ENCODE peak calls at places on chromosome 14, in nine cellular contexts. D is breast epithelium; Y is colonic mucosa; Z is fibroblast of pulmonary artery; T is upper lobe of right lung; N is thyroid gland; S is effector memory CD4-positive, alpha-beta T cell; K is A549; L is fibroblast of mammary gland. V is an unnamed sample.

GRCh38 chr14:73759183-73759713 is 45.1 kb upstream of the PNMA1 start:
- DNase-seq in D (no peak), Y (peak), Z (peak), T (peak), N (peak), S (peak), K (no peak), L (peak), V (peak)

GRCh38 chr14:92633724-92634123 is 114.7 kb downstream of the LGMN start:
- DNase-seq in D (no peak), Y (no peak), Z (peak), T (no peak), N (no peak), S (no peak), K (no peak), L (peak), V (no peak)

GRCh38 chr14:103688906-103689902 is 26.0 kb downstream of the XRCC3 start:
- DNase-seq in D (no peak), Y (no peak), Z (peak), T (peak), N (peak), S (no peak), K (no peak), L (peak), V (peak)

GRCh38 chr14:92887157-92887556 is 35.8 kb upstream of the CHGA start:
- DNase-seq in D (no peak), Y (no peak), Z (no peak), T (no peak), N (no peak), S (no peak), K (no peak), L (no peak), V (no peak)

GRCh38 chr14:90645842-90646443 is 170.3 kb downstream of the TTC7B start:
- DNase-seq in D (peak), Y (no peak), Z (peak), T (no peak), N (peak), S (no peak), K (peak), L (no peak), V (no peak)

GRCh38 chr14:24673534-24674203 is 39.7 kb upstream of the GZMB start:
- DNase-seq in D (no peak), Y (no peak), Z (no peak), T (no peak), N (no peak), S (peak), K (no peak), L (no peak), V (peak)

GRCh38 chr14:51879170-51879569 is 18.8 kb downstream of the GNG2 start:
- DNase-seq in D (no peak), Y (no peak), Z (no peak), T (no peak), N (no peak), S (no peak), K (no peak), L (no peak), V (no peak)

GRCh38 chr14:99320105-99320572 is 48.1 kb upstream of the BCL11B start:
- DNase-seq in D (peak), Y (peak), Z (peak), T (peak), N (peak), S (peak), K (peak), L (peak), V (peak)

GRCh38 chr14:81382517-81383225 is 17.5 kb downstream of the STON2 start:
- DNase-seq in D (no peak), Y (no peak), Z (no peak), T (no peak), N (peak), S (no peak), K (no peak), L (no peak), V (no peak)

GRCh38 chr14:32382704-32383103 is 53.6 kb downstream of the AKAP6 start:
- DNase-seq in D (no peak), Y (no peak), Z (peak), T (no peak), N (peak), S (no peak), K (no peak), L (peak), V (no peak)

GRCh38 chr14:104333903-104334811 is 195.8 kb downstream of the KIF26A start:
- DNase-seq in D (no peak), Y (peak), Z (no peak), T (peak), N (no peak), S (no peak), K (no peak), L (no peak), V (no peak)

GRCh38 chr14:66508846-66509621 is 1.1 kb downstream of the GPHN start:
- DNase-seq in D (no peak), Y (peak), Z (peak), T (peak), N (peak), S (peak), K (peak), L (peak), V (no peak)

GRCh38 chr14:99118046-99118721 is 153.8 kb downstream of the BCL11B start:
- DNase-seq in D (peak), Y (peak), Z (no peak), T (no peak), N (no peak), S (no peak), K (no peak), L (no peak), V (no peak)

GRCh38 chr14:24067133-24068082 is 4.0 kb upstream of the CPNE6 start:
- DNase-seq in D (no peak), Y (no peak), Z (no peak), T (peak), N (no peak), S (no peak), K (no peak), L (no peak), V (no peak)

GRCh38 chr14:104765517-104765916 is 12.6 kb downstream of the SIVA1 start:
- DNase-seq in D (no peak), Y (no peak), Z (no peak), T (no peak), N (no peak), S (no peak), K (no peak), L (no peak), V (no peak)

GRCh38 chr14:104642540-104642868 is 37.9 kb upstream of the TMEM179 start:
- DNase-seq in D (no peak), Y (no peak), Z (no peak), T (peak), N (no peak), S (no peak), K (no peak), L (no peak), V (no peak)

GRCh38 chr14:102452302-102452701 is 57.3 kb downstream of the ANKRD9 start:
- DNase-seq in D (no peak), Y (no peak), Z (no peak), T (no peak), N (no peak), S (no peak), K (no peak), L (no peak), V (no peak)

GRCh38 chr14:63960926-63961567 is 108.2 kb downstream of the SYNE2 start:
- DNase-seq in D (no peak), Y (no peak), Z (peak), T (no peak), N (no peak), S (no peak), K (no peak), L (no peak), V (no peak)

GRCh38 chr14:62162998-62163589 is 400.9 kb downstream of the SNAPC1 start:
- DNase-seq in D (no peak), Y (no peak), Z (peak), T (no peak), N (peak), S (no peak), K (peak), L (peak), V (peak)

GRCh38 chr14:58572092-58572853 is 65.5 kb upstream of the DACT1 start:
- DNase-seq in D (no peak), Y (no peak), Z (peak), T (no peak), N (no peak), S (no peak), K (peak), L (peak), V (no peak)

GRCh38 chr14:104864267-104865068 is 600 bp upstream of the CEP170B start:
- DNase-seq in D (peak), Y (peak), Z (no peak), T (peak), N (peak), S (no peak), K (peak), L (no peak), V (no peak)

GRCh38 chr14:32941668-32942065 is 3.0 kb downstream of the NPAS3 start:
- DNase-seq in D (no peak), Y (no peak), Z (no peak), T (no peak), N (no peak), S (no peak), K (no peak), L (no peak), V (no peak)

GRCh38 chr14:91005716-91006115 is 54.7 kb downstream of the RPS6KA5 start:
- DNase-seq in D (no peak), Y (no peak), Z (no peak), T (no peak), N (no peak), S (no peak), K (no peak), L (no peak), V (no peak)

GRCh38 chr14:30223385-30223785 is 295.7 kb upstream of the PRKD1 start:
- DNase-seq in D (peak), Y (peak), Z (peak), T (peak), N (peak), S (no peak), K (peak), L (peak), V (no peak)

GRCh38 chr14:79831198-79831890 is 380.0 kb downstream of the DIO2 start:
- DNase-seq in D (no peak), Y (no peak), Z (peak), T (no peak), N (no peak), S (no peak), K (no peak), L (peak), V (no peak)

GRCh38 chr14:67710209-67710608 is 8.5 kb downstream of the RDH12 start:
- DNase-seq in D (no peak), Y (no peak), Z (no peak), T (no peak), N (no peak), S (no peak), K (no peak), L (peak), V (peak)

GRCh38 chr14:100857196-100857922 is 31.4 kb downstream of the MEG3 start:
- DNase-seq in D (no peak), Y (no peak), Z (no peak), T (no peak), N (no peak), S (no peak), K (no peak), L (no peak), V (no peak)

GRCh38 chr14:64060648-64061096 is 207.9 kb downstream of the SYNE2 start:
- DNase-seq in D (no peak), Y (peak), Z (peak), T (no peak), N (no peak), S (no peak), K (peak), L (peak), V (peak)

GRCh38 chr14:90061849-90062794 is at the start of gene KCNK13:
- DNase-seq in D (no peak), Y (peak), Z (no peak), T (no peak), N (peak), S (no peak), K (no peak), L (no peak), V (no peak)

GRCh38 chr14:54138024-54138353 is 181.4 kb upstream of the BMP4 start:
- DNase-seq in D (no peak), Y (no peak), Z (no peak), T (no peak), N (no peak), S (no peak), K (no peak), L (no peak), V (no peak)
- H3K4me3 ChIP-seq in D (no peak), Y (no peak), Z (no peak), T (no peak), N (no peak), S (no peak), K (no peak), L (no peak), V (no peak)

DNA sequence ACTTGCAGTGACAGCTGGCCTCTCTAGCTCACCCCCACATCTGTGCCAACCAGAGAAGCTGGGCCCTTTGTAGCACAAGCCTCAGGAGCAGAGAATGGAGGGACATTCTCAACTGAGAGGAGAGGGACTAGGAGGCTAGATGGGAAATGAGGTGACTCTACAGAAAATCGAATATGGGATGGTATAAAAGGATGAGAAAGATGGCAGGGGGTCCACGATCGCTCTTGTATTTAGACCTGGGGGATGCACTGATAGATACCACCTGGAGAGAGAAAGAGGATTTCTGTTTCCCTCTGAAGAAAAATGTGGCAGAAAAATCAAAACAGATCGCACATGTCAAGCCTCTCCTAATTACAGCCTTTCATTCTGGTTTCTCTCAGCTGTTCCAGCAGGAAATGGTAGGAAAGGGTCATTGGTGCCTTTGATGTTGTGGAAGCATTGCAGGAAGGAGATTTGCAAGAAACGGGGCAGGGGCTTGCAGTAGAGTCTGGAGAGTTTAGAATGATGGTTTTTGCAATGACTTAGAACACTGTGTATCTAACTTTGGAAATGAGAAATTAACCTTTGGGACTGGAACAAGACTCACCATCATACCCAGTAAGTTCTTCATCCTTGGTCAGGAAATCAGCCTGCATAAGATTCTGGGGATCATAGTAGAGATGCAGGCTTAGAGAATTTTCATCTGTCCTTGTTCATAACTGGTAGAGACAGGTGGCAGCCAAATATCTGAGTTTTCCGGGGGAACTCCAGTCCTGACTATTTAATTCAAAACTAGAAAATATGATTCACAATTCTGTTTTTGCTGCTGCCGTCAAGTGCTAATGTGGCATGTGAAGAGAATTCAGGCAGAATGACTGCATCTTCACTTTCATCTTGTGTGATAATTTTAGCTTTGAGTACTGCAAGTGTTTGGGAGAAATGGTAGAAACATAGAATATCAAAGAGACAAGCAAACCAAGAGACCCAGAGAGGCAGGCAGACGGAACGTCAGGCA is 98.8 kb downstream of the DAD1 start:
- DNase-seq in D (no peak), Y (no peak), Z (no peak), T (no peak), N (no peak), S (no peak), K (no peak), L (no peak), V (no peak)
- H3K4me3 ChIP-seq in D (no peak), Y (no peak), Z (no peak), T (no peak), N (no peak), S (peak), K (no peak), L (no peak), V (peak)

GRCh38 chr14:97688626-97689336 is 891.6 kb downstream of the VRK1 start:
- DNase-seq in D (no peak), Y (no peak), Z (no peak), T (no peak), N (no peak), S (no peak), K (no peak), L (no peak), V (no peak)

GRCh38 chr14:97692084-97692483 is 894.9 kb downstream of the VRK1 start:
- DNase-seq in D (no peak), Y (no peak), Z (no peak), T (no peak), N (no peak), S (no peak), K (no peak), L (no peak), V (no peak)

GRCh38 chr14:97687944-97688625 is 890.9 kb downstream of the VRK1 start:
- DNase-seq in D (no peak), Y (no peak), Z (no peak), T (no peak), N (no peak), S (no peak), K (no peak), L (peak), V (no peak)
- H3K4me3 ChIP-seq in D (no peak), Y (no peak), Z (no peak), T (no peak), N (no peak), S (no peak), K (no peak), L (no peak), V (no peak)

GRCh38 chr14:42475289-42475688 is 868.6 kb downstream of the LRFN5 start:
- DNase-seq in D (no peak), Y (no peak), Z (no peak), T (no peak), N (no peak), S (no peak), K (no peak), L (no peak), V (no peak)

GRCh38 chr14:42480235-42480634 is 873.6 kb downstream of the LRFN5 start:
- DNase-seq in D (no peak), Y (no peak), Z (no peak), T (no peak), N (no peak), S (no peak), K (no peak), L (no peak), V (no peak)
- H3K4me3 ChIP-seq in D (no peak), Y (no peak), Z (no peak), T (no peak), N (no peak), S (no peak), K (no peak), L (no peak), V (no peak)

DNA sequence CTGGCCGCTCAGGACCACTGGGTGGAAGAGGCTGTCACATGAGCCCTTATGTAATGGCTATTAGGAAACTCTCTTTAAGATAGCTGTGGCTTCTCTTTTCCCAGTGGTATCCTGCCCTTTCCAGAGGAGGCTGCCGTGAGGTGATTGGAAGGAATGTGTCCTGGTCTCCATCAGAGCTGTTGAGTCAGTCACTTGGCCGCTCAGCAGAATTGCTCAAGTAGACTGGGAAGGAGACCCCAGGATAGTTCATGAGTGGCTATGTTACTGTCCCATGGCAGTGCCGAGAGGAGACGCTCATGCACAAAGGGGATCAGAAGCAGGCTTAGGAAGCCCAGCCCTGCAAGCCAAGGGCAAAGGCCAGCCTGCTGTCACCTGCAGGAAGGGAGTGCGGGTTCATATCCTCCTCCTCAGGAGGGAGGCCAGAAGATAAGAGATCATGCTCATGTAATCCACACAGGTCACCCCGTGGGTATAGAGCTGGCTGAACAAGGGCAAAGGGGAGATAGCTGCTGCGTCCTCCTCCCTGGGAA is 136.9 kb upstream of the MAX start:
- DNase-seq in D (no peak), Y (peak), Z (peak), T (no peak), N (no peak), S (no peak), K (no peak), L (peak), V (no peak)
- H3K4me3 ChIP-seq in D (no peak), Y (no peak), Z (no peak), T (no peak), N (no peak), S (no peak), K (no peak), L (no peak), V (no peak)

DNA sequence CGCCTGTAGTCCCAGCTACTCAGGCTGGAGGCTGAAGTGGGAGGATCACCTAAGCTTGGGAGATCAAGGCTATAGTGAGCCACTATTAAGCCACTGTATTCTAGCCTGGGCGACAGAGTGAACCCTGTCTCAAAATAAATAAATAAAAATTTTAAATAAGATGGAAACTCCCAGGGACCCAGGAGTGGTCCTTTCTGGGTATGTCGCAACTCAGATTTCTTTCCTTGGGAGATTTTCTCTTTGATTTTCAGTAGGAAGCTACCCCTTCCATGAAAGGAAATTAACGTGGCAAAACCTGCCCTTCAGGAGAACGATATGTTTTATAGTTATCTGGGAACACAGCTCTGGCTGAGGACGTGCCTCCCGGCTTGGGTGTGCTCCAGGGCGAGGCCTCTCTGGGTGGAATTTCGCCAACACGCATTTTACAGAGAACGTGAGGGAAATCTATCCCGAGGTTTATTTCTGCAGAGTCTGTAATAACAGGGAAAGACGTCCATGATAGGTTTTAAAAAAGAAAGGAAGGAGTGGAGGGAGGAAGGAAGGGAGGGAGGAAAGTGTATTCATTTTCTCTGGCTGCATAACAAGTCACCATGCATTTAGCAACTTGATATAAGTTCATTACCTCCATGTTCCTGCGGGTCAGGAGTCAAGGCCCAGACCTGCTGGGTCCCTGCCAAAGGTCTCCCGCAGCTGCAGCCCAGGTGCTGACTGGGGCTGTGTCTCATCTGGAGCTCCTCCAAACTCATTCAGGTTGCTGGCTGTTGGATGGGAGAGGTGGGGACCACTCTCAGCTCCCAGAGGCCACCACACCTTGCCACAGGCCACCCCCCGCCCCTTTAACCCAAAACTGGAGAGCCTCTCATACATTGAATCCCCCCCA is 80.7 kb upstream of the GSC start:
- DNase-seq in D (no peak), Y (peak), Z (no peak), T (no peak), N (peak), S (no peak), K (no peak), L (no peak), V (no peak)
- H3K4me3 ChIP-seq in D (no peak), Y (no peak), Z (no peak), T (no peak), N (no peak), S (no peak), K (no peak), L (no peak), V (no peak)

V was measured in OCI-LY7.